ENCODE peak calls at places on chromosome 6, in four cellular contexts. K, N, P and J are unnamed samples. For H3K9me3, the result is how much of the 10 kb centered on the place peaks cover.

GRCh38 chr6:166157930-166158617 is 9.6 kb downstream of the TBXT start:
- DNase-seq in K (no peak), N (no peak), P (no peak), J (no peak)

GRCh38 chr6:30076333-30076732 is 764 bp upstream of the RNF39 start:
- DNase-seq in K (no peak), N (no peak), P (no peak), J (no peak)

GRCh38 chr6:157510329-157511188 is 129.6 kb downstream of the ZDHHC14 start:
- DNase-seq in K (no peak), N (no peak), P (no peak), J (no peak)

GRCh38 chr6:164417537-164417936 is 891.9 kb downstream of the C6orf118 start:
- DNase-seq in K (no peak), N (no peak), P (no peak), J (no peak)

GRCh38 chr6:11931296-11932035 is 80.6 kb upstream of the HIVEP1 start:
- DNase-seq in K (no peak), N (no peak), P (no peak), J (no peak)

GRCh38 chr6:137775720-137776119 is 91.3 kb upstream of the TNFAIP3 start:
- DNase-seq in K (no peak), N (no peak), P (no peak), J (no peak)

GRCh38 chr6:127225497-127225896 is 41.2 kb upstream of the RNF146 start:
- DNase-seq in K (no peak), N (no peak), P (no peak), J (no peak)

GRCh38 chr6:139047677-139048076 is 19.1 kb downstream of the ABRACL start:
- DNase-seq in K (no peak), N (no peak), P (no peak), J (no peak)

GRCh38 chr6:1390071-1390804 is 862 bp downstream of the FOXF2 start:
- DNase-seq in K (no peak), N (no peak), P (peak), J (no peak)

GRCh38 chr6:108113557-108114519 is 39.3 kb upstream of the OSTM1 start:
- DNase-seq in K (no peak), N (no peak), P (peak), J (no peak)

GRCh38 chr6:81797594-81797993 is 45.1 kb upstream of the TENT5A start:
- DNase-seq in K (no peak), N (no peak), P (no peak), J (no peak)

GRCh38 chr6:27861861-27862260 is 50.3 kb downstream of the OR2B2 start:
- DNase-seq in K (no peak), N (no peak), P (no peak), J (no peak)

GRCh38 chr6:158020272-158020711 is 38.6 kb downstream of the SYNJ2 start:
- DNase-seq in K (no peak), N (no peak), P (no peak), J (no peak)

GRCh38 chr6:158042245-158042798 is 60.7 kb downstream of the SYNJ2 start:
- DNase-seq in K (no peak), N (no peak), P (peak), J (peak)

DNA sequence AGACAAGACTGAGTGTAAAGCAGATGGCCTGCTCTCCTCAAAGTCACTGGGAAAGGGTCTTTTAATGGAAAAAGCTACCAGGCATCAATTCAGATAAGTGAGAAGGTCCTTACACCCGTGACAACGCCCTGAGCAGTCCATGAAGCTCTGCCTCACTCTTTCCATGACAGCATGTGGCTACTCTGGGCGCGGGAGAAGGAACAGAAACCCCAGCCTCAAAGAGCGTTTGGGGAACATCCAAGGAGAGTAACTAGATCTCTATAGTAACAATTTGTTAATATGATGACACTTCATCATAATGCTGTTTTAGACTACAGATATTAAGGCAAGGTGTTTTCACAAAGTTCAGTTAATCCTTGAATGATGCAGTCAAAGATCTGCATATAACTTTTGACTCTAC is 55.3 kb downstream of the KIF6 start:
- DNase-seq in K (no peak), N (no peak), P (no peak), J (no peak)
- H3K9me3 ChIP-seq in K (under half), N (under half), P (under half), J (under half)

DNA sequence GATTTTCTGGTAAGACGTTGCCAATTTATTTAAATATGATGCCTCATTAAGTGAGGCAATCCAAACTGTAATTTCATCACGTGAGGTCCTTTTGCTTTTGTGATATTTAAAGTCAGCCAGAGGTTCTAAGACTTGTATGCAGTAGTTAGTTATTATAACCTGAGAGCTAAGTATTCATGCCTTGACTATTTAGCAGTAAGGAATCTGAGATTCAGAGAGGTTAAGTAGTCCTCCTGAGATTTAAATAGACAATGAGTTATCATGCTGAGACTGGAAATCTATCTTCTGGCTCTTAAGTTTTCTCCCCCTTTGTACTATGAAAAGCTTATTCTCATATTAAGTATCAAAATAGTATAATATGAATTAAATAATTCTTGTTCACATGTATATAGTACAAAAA is 158.0 kb downstream of the UTRN start:
- DNase-seq in K (no peak), N (no peak), P (no peak), J (no peak)
- H3K9me3 ChIP-seq in K (under half), N (under half), P (under half), J (under half)

GRCh38 chr6:91965872-91966271 is 1379.0 kb upstream of the MAP3K7 start:
- DNase-seq in K (no peak), N (no peak), P (no peak), J (no peak)

GRCh38 chr6:91970700-91971099 is 1383.8 kb upstream of the MAP3K7 start:
- DNase-seq in K (no peak), N (no peak), P (no peak), J (no peak)
- H3K9me3 ChIP-seq in K (under half), N (under half), P (under half), J (under half)

DNA sequence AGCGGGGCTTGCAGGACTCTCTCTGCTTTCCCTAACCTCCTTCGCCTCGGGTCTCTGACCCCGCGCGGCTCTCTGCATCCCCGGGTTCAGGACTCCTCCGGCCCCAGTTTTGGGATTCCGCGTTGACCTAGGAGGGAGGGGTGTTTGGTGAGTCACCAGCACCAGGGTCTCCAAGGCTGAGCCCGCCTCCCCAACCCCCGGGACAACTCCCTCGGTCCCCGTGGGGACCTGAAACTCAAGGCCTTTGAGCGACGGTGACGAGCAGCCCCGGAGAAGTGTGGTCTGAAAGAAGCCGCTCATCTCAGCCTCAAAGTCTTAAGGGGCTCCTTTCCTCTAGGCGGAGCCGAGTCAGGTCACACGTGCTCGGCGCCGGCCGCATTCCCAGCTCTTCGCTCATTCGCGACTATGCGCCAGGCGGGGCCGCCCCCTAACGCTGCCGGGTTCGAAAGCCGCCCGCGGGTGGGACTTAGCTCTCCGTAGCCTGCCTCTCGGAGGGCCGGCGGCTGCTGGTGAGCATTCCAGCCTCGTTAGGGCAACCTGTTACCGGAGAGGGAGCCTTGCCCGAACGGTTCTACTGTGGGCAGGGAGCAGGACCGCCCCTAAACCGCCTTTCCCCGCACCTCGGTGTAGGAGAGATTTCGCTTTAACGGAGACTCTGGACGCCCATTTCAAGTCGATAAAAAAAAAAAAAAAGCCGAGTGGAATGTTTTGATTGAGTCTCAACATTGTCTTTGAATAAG is 3.0 kb upstream of the PRDM13 start:
- DNase-seq in K (no peak), N (no peak), P (peak), J (no peak)
- H3K9me3 ChIP-seq in K (under half), N (under half), P (under half), J (under half)

GRCh38 chr6:36160147-36160760 is 29.9 kb downstream of the MAPK13 start:
- DNase-seq in K (no peak), N (no peak), P (peak), J (no peak)

GRCh38 chr6:36154286-36154685 is 24.0 kb downstream of the MAPK13 start:
- DNase-seq in K (no peak), N (no peak), P (no peak), J (no peak)

GRCh38 chr6:36150283-36150682 is 20.0 kb downstream of the MAPK13 start:
- DNase-seq in K (no peak), N (no peak), P (no peak), J (no peak)

DNA sequence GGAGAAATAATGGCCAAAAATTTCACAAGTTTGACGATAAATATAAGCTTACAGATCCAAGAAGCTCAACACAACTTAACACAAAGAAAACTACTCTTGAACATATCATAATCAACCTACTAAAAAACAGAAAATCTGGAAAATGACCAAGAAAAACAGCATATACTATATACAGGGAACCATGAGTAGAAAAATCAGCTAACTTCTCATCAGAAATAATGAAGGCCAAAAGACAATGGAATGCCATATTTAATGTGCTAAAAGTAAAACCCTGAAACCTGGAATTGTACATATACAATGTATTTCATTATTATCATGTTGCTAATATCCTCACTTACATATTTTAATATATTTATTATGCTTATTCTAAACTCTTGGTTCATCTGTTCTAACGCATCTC is 25.3 kb downstream of the MAPK13 start:
- DNase-seq in K (no peak), N (no peak), P (no peak), J (no peak)
- H3K9me3 ChIP-seq in K (under half), N (under half), P (under half), J (under half)

GRCh38 chr6:170096191-170096802 is 194.6 kb downstream of the DLL1 start:
- DNase-seq in K (no peak), N (no peak), P (no peak), J (no peak)
- H3K9me3 ChIP-seq in K (under half), N (under half), P (half or more), J (under half)

GRCh38 chr6:17457405-17457804 is 64.0 kb downstream of the CAP2 start:
- DNase-seq in K (no peak), N (no peak), P (no peak), J (no peak)

GRCh38 chr6:17455919-17456318 is 62.5 kb downstream of the CAP2 start:
- DNase-seq in K (no peak), N (no peak), P (no peak), J (no peak)

GRCh38 chr6:17457956-17458355 is 64.6 kb downstream of the CAP2 start:
- DNase-seq in K (no peak), N (no peak), P (no peak), J (no peak)

GRCh38 chr6:17454316-17455005 is 61.1 kb downstream of the CAP2 start:
- DNase-seq in K (no peak), N (no peak), P (peak), J (no peak)

DNA sequence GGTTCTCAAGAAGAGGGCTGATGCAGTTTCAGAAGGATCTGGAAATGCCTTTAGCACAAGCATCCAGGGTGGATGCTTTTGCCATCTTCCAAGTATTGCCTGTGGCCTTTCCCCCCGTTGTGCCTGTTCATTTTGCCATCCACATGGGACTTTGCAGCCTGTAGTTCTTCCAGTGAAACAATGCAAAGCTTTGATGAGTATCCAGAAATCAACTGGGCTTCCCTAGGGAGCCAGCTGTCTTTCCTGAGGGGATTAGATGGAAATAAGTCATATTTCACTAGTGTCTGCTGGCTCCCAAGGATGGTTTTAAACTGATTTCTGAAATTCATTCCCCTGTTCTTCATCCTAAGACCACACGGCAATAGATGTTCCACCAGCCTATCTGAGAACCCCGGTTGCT is 63.3 kb downstream of the CAP2 start:
- DNase-seq in K (no peak), N (no peak), P (no peak), J (no peak)
- H3K9me3 ChIP-seq in K (under half), N (under half), P (under half), J (under half)